ENCODE peak calls at places on chromosomes 6 and 20, in nine cellular contexts. One of them, this sample, is unnamed.

GRCh38 chr6:33431880-33432541 is 12.1 kb downstream of the SYNGAP1 start:
- DNase-seq in endothelial cell of umbilical vein: no peak
- DNase-seq in naive thymus-derived CD4-positive, alpha-beta T cell: no peak
- DNase-seq in GM23338: peak
- DNase-seq in Peyer's patch: peak
- DNase-seq in brain microvascular endothelial cell: no peak
- DNase-seq in ovary: no peak
- DNase-seq in aorta: no peak
- DNase-seq in hepatocyte: no peak
- DNase-seq in this sample: no peak

GRCh38 chr6:474454-475185 is 83.1 kb downstream of the IRF4 start:
- DNase-seq in ovary: no peak
- DNase-seq in naive thymus-derived CD4-positive, alpha-beta T cell: peak
- DNase-seq in GM23338: no peak
- DNase-seq in endothelial cell of umbilical vein: no peak
- DNase-seq in aorta: no peak
- DNase-seq in Peyer's patch: peak
- DNase-seq in brain microvascular endothelial cell: peak
- DNase-seq in hepatocyte: no peak
- DNase-seq in this sample: no peak

GRCh38 chr6:123803862-123804681 is at the start of gene NKAIN2:
- DNase-seq in GM23338: peak
- DNase-seq in Peyer's patch: no peak
- DNase-seq in ovary: no peak
- DNase-seq in endothelial cell of umbilical vein: peak
- DNase-seq in hepatocyte: peak
- DNase-seq in naive thymus-derived CD4-positive, alpha-beta T cell: no peak
- DNase-seq in aorta: no peak
- DNase-seq in brain microvascular endothelial cell: no peak
- DNase-seq in this sample: peak

GRCh38 chr6:53020005-53020744 is 25.1 kb upstream of the GSTA4 start:
- DNase-seq in ovary: no peak
- DNase-seq in Peyer's patch: no peak
- DNase-seq in aorta: no peak
- DNase-seq in GM23338: no peak
- DNase-seq in brain microvascular endothelial cell: peak
- DNase-seq in endothelial cell of umbilical vein: no peak
- DNase-seq in hepatocyte: no peak
- DNase-seq in naive thymus-derived CD4-positive, alpha-beta T cell: no peak
- DNase-seq in this sample: no peak

GRCh38 chr6:41072836-41073202 is at the start of gene NFYA:
- DNase-seq in naive thymus-derived CD4-positive, alpha-beta T cell: no peak
- DNase-seq in GM23338: peak
- DNase-seq in endothelial cell of umbilical vein: peak
- DNase-seq in brain microvascular endothelial cell: no peak
- DNase-seq in Peyer's patch: peak
- DNase-seq in hepatocyte: no peak
- DNase-seq in ovary: no peak
- DNase-seq in aorta: no peak
- DNase-seq in this sample: peak

GRCh38 chr6:36289281-36290018 is 19.6 kb downstream of the PNPLA1 start:
- DNase-seq in Peyer's patch: no peak
- DNase-seq in hepatocyte: peak
- DNase-seq in naive thymus-derived CD4-positive, alpha-beta T cell: no peak
- DNase-seq in ovary: no peak
- DNase-seq in GM23338: peak
- DNase-seq in brain microvascular endothelial cell: no peak
- DNase-seq in endothelial cell of umbilical vein: no peak
- DNase-seq in aorta: no peak
- DNase-seq in this sample: no peak

GRCh38 chr6:168133186-168133585 is 54.2 kb upstream of the FRMD1 start:
- DNase-seq in GM23338: no peak
- DNase-seq in ovary: peak
- DNase-seq in naive thymus-derived CD4-positive, alpha-beta T cell: no peak
- DNase-seq in hepatocyte: peak
- DNase-seq in aorta: peak
- DNase-seq in brain microvascular endothelial cell: peak
- DNase-seq in Peyer's patch: no peak
- DNase-seq in endothelial cell of umbilical vein: no peak
- DNase-seq in this sample: peak

GRCh38 chr6:12419626-12420272 is 129.6 kb downstream of the EDN1 start:
- DNase-seq in GM23338: no peak
- DNase-seq in brain microvascular endothelial cell: no peak
- DNase-seq in Peyer's patch: no peak
- DNase-seq in ovary: no peak
- DNase-seq in aorta: no peak
- DNase-seq in hepatocyte: no peak
- DNase-seq in naive thymus-derived CD4-positive, alpha-beta T cell: no peak
- DNase-seq in endothelial cell of umbilical vein: no peak
- DNase-seq in this sample: no peak

GRCh38 chr6:45691426-45691825 is 313.7 kb upstream of the SUPT3H start:
- DNase-seq in aorta: no peak
- DNase-seq in ovary: no peak
- DNase-seq in brain microvascular endothelial cell: no peak
- DNase-seq in hepatocyte: no peak
- DNase-seq in Peyer's patch: no peak
- DNase-seq in naive thymus-derived CD4-positive, alpha-beta T cell: no peak
- DNase-seq in GM23338: no peak
- DNase-seq in endothelial cell of umbilical vein: no peak
- DNase-seq in this sample: no peak

DNA sequence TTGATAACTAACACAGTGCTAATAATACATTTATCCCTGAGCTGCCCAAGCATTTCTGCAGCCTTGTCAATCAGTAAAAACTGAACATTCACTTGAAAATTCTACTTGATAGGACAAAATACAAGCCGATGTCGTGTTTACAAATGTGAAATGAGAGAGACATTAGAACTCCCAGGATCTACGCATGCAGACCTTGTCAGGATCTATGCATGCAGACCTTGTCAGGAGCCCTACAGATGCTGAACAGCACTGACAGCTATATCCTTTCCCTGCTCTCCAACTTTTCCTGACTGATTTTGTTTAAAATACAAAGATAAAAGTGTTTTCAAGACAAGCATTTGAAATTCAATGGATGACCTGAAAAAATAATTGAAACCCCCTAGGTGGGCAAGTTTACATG is 28.9 kb downstream of the INSM1 start:
- DNase-seq in ovary: no peak
- DNase-seq in hepatocyte: no peak
- DNase-seq in brain microvascular endothelial cell: no peak
- DNase-seq in Peyer's patch: no peak
- DNase-seq in GM23338: no peak
- DNase-seq in aorta: no peak
- DNase-seq in endothelial cell of umbilical vein: no peak
- DNase-seq in naive thymus-derived CD4-positive, alpha-beta T cell: no peak
- DNase-seq in this sample: no peak
- H3K27ac ChIP-seq in ovary: no peak
- H3K27ac ChIP-seq in hepatocyte: no peak
- H3K27ac ChIP-seq in brain microvascular endothelial cell: no peak
- H3K27ac ChIP-seq in Peyer's patch: no peak
- H3K27ac ChIP-seq in GM23338: no peak
- H3K27ac ChIP-seq in aorta: no peak
- H3K27ac ChIP-seq in endothelial cell of umbilical vein: no peak
- H3K27ac ChIP-seq in naive thymus-derived CD4-positive, alpha-beta T cell: no peak
- H3K27ac ChIP-seq in this sample: no peak

GRCh38 chr6:133428299-133428698 is 187.1 kb downstream of the EYA4 start:
- DNase-seq in GM23338: no peak
- DNase-seq in Peyer's patch: no peak
- DNase-seq in hepatocyte: no peak
- DNase-seq in naive thymus-derived CD4-positive, alpha-beta T cell: no peak
- DNase-seq in endothelial cell of umbilical vein: no peak
- DNase-seq in brain microvascular endothelial cell: peak
- DNase-seq in aorta: no peak
- DNase-seq in ovary: no peak
- DNase-seq in this sample: no peak
- H3K4me3 ChIP-seq in GM23338: no peak
- H3K4me3 ChIP-seq in Peyer's patch: no peak
- H3K4me3 ChIP-seq in hepatocyte: no peak
- H3K4me3 ChIP-seq in naive thymus-derived CD4-positive, alpha-beta T cell: no peak
- H3K4me3 ChIP-seq in endothelial cell of umbilical vein: no peak
- H3K4me3 ChIP-seq in brain microvascular endothelial cell: no peak
- H3K4me3 ChIP-seq in aorta: no peak
- H3K4me3 ChIP-seq in ovary: no peak
- H3K4me3 ChIP-seq in this sample: no peak

GRCh38 chr6:94394822-94395221 is 975.5 kb upstream of the EPHA7 start:
- DNase-seq in ovary: no peak
- DNase-seq in brain microvascular endothelial cell: no peak
- DNase-seq in GM23338: no peak
- DNase-seq in endothelial cell of umbilical vein: no peak
- DNase-seq in hepatocyte: no peak
- DNase-seq in Peyer's patch: no peak
- DNase-seq in aorta: no peak
- DNase-seq in naive thymus-derived CD4-positive, alpha-beta T cell: no peak
- DNase-seq in this sample: no peak
- H3K27ac ChIP-seq in ovary: no peak
- H3K27ac ChIP-seq in brain microvascular endothelial cell: no peak
- H3K27ac ChIP-seq in GM23338: no peak
- H3K27ac ChIP-seq in endothelial cell of umbilical vein: no peak
- H3K27ac ChIP-seq in hepatocyte: no peak
- H3K27ac ChIP-seq in Peyer's patch: no peak
- H3K27ac ChIP-seq in aorta: no peak
- H3K27ac ChIP-seq in naive thymus-derived CD4-positive, alpha-beta T cell: no peak
- H3K27ac ChIP-seq in this sample: no peak

GRCh38 chr6:6560909-6561308 is 27.6 kb upstream of the LY86 start:
- DNase-seq in endothelial cell of umbilical vein: no peak
- DNase-seq in brain microvascular endothelial cell: no peak
- DNase-seq in ovary: no peak
- DNase-seq in naive thymus-derived CD4-positive, alpha-beta T cell: no peak
- DNase-seq in aorta: no peak
- DNase-seq in Peyer's patch: no peak
- DNase-seq in GM23338: no peak
- DNase-seq in hepatocyte: no peak
- DNase-seq in this sample: no peak
- H3K4me3 ChIP-seq in endothelial cell of umbilical vein: no peak
- H3K4me3 ChIP-seq in brain microvascular endothelial cell: no peak
- H3K4me3 ChIP-seq in ovary: no peak
- H3K4me3 ChIP-seq in naive thymus-derived CD4-positive, alpha-beta T cell: no peak
- H3K4me3 ChIP-seq in aorta: no peak
- H3K4me3 ChIP-seq in Peyer's patch: no peak
- H3K4me3 ChIP-seq in GM23338: no peak
- H3K4me3 ChIP-seq in hepatocyte: no peak
- H3K4me3 ChIP-seq in this sample: no peak

GRCh38 chr6:37555040-37555781 is 55.5 kb upstream of the CCDC167 start:
- DNase-seq in GM23338: no peak
- DNase-seq in brain microvascular endothelial cell: no peak
- DNase-seq in naive thymus-derived CD4-positive, alpha-beta T cell: no peak
- DNase-seq in ovary: no peak
- DNase-seq in aorta: no peak
- DNase-seq in hepatocyte: no peak
- DNase-seq in endothelial cell of umbilical vein: no peak
- DNase-seq in Peyer's patch: no peak
- DNase-seq in this sample: no peak
- H3K27ac ChIP-seq in GM23338: no peak
- H3K27ac ChIP-seq in brain microvascular endothelial cell: no peak
- H3K27ac ChIP-seq in naive thymus-derived CD4-positive, alpha-beta T cell: no peak
- H3K27ac ChIP-seq in ovary: no peak
- H3K27ac ChIP-seq in aorta: no peak
- H3K27ac ChIP-seq in hepatocyte: no peak
- H3K27ac ChIP-seq in endothelial cell of umbilical vein: no peak
- H3K27ac ChIP-seq in Peyer's patch: no peak
- H3K27ac ChIP-seq in this sample: no peak

DNA sequence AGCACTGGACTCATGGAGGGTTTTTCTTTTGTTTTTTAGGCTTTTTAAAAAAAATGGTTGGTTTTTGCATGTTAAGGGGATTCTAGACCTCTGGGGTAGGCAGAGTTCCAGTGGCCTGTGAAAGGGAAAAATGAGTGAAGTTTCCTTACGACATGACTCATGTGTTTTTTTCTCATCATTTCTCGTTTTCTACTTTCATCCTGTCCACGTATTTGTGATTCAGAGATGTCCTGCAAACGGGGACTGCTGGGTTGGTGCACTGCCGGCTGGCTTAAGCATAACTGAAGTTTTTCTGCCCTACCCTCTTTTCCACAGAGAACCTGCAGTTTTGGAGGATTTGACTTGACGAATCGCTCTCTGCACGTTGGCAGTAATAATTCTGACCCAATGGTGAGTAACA is 182.3 kb downstream of the SASH1 start:
- DNase-seq in endothelial cell of umbilical vein: peak
- DNase-seq in Peyer's patch: no peak
- DNase-seq in hepatocyte: no peak
- DNase-seq in brain microvascular endothelial cell: peak
- DNase-seq in aorta: no peak
- DNase-seq in GM23338: no peak
- DNase-seq in naive thymus-derived CD4-positive, alpha-beta T cell: no peak
- DNase-seq in ovary: no peak
- DNase-seq in this sample: no peak
- H3K4me3 ChIP-seq in endothelial cell of umbilical vein: no peak
- H3K4me3 ChIP-seq in Peyer's patch: no peak
- H3K4me3 ChIP-seq in hepatocyte: no peak
- H3K4me3 ChIP-seq in brain microvascular endothelial cell: peak
- H3K4me3 ChIP-seq in aorta: no peak
- H3K4me3 ChIP-seq in GM23338: no peak
- H3K4me3 ChIP-seq in naive thymus-derived CD4-positive, alpha-beta T cell: no peak
- H3K4me3 ChIP-seq in ovary: peak
- H3K4me3 ChIP-seq in this sample: no peak